ENCODE peak calls at places on chromosomes 2 and 18, in nine cellular contexts. One of them, this sample, is unnamed.

GRCh38 chr18:79905389-79905911 is 46.0 kb downstream of the SLC66A2 start:
- DNase-seq in breast epithelium: no peak
- DNase-seq in stomach: no peak
- DNase-seq in tibial artery: peak; percentile 12
- DNase-seq in K562: no peak
- DNase-seq in pancreas: no peak
- DNase-seq in spleen: peak; percentile 57
- DNase-seq in trophoblast cell: no peak
- DNase-seq in mammary epithelial cell: no peak
- DNase-seq in this sample: no peak

GRCh38 chr2:73293534-73294171 is at the start of gene EGR4:
- DNase-seq in breast epithelium: no peak
- DNase-seq in stomach: peak; percentile 57
- DNase-seq in tibial artery: no peak
- DNase-seq in K562: peak; percentile 68
- DNase-seq in pancreas: peak; percentile 44
- DNase-seq in spleen: peak; percentile 93
- DNase-seq in trophoblast cell: peak; percentile 34
- DNase-seq in mammary epithelial cell: peak; percentile 80
- DNase-seq in this sample: no peak

GRCh38 chr2:120881981-120882788 is 146.5 kb downstream of the GLI2 start:
- DNase-seq in breast epithelium: no peak
- DNase-seq in stomach: no peak
- DNase-seq in tibial artery: no peak
- DNase-seq in K562: no peak
- DNase-seq in pancreas: peak; percentile 64
- DNase-seq in spleen: peak; percentile 68
- DNase-seq in trophoblast cell: no peak
- DNase-seq in mammary epithelial cell: no peak
- DNase-seq in this sample: no peak

GRCh38 chr2:21599417-21599816 is 475.6 kb downstream of the TDRD15 start:
- DNase-seq in breast epithelium: no peak
- DNase-seq in stomach: no peak
- DNase-seq in tibial artery: no peak
- DNase-seq in K562: no peak
- DNase-seq in pancreas: no peak
- DNase-seq in spleen: no peak
- DNase-seq in trophoblast cell: no peak
- DNase-seq in mammary epithelial cell: no peak
- DNase-seq in this sample: no peak

GRCh38 chr2:218395456-218395825 is 4.2 kb upstream of the CTDSP1 start:
- DNase-seq in breast epithelium: no peak
- DNase-seq in stomach: no peak
- DNase-seq in tibial artery: peak; percentile 26
- DNase-seq in K562: no peak
- DNase-seq in pancreas: no peak
- DNase-seq in spleen: peak; percentile 84
- DNase-seq in trophoblast cell: no peak
- DNase-seq in mammary epithelial cell: no peak
- DNase-seq in this sample: no peak

GRCh38 chr2:55604027-55604565 is 13.3 kb downstream of the PPP4R3B start:
- DNase-seq in breast epithelium: no peak
- DNase-seq in stomach: no peak
- DNase-seq in tibial artery: no peak
- DNase-seq in K562: no peak
- DNase-seq in pancreas: no peak
- DNase-seq in spleen: no peak
- DNase-seq in trophoblast cell: no peak
- DNase-seq in mammary epithelial cell: no peak
- DNase-seq in this sample: no peak

GRCh38 chr2:46294185-46294836 is 2.9 kb upstream of the EPAS1 start:
- DNase-seq in breast epithelium: no peak
- DNase-seq in stomach: no peak
- DNase-seq in tibial artery: no peak
- DNase-seq in K562: peak; percentile 61
- DNase-seq in pancreas: no peak
- DNase-seq in spleen: no peak
- DNase-seq in trophoblast cell: peak; percentile 16
- DNase-seq in mammary epithelial cell: no peak
- DNase-seq in this sample: peak; percentile 16

GRCh38 chr2:45119038-45119437 is 109.8 kb upstream of the SIX2 start:
- DNase-seq in breast epithelium: no peak
- DNase-seq in stomach: no peak
- DNase-seq in tibial artery: no peak
- DNase-seq in K562: no peak
- DNase-seq in pancreas: no peak
- DNase-seq in spleen: no peak
- DNase-seq in trophoblast cell: peak; percentile 82
- DNase-seq in mammary epithelial cell: peak; percentile 81
- DNase-seq in this sample: no peak

DNA sequence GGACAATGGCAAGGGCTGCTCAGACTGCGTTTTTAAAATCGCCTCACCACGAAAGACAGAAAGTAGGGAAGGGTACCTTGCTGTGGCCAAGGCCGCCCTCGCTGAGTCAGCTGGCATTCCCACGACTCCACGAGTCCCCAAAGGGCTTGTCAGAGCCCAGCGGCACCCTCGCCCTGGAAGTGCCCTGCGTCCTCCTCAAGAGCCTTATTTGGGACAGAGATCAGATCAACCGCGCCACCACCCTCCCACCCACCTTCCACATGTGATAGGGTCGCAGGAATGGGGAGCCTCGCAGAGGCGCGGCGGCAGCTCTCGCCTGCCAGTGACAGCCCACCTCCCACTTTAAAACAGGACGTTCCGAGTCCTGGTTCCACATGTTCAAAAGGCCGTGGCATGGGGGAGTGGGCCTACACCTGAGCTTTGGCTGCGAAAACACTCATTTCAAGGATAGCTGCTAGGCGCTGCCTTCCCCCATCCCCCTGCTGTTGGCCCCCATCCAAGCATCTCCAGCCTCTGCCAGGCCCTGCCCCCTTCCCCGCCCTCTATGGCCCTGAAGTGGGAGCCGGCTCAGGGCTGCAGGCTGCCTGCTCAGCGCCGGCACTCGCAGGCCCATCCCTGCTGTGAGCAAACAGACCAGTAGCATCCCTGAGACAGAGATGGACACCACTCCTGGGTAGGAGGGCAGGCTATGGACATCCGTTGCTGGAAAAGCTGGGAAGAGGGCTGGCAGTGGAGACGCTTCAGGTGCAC is 38.1 kb upstream of the ARHGEF4 start:
- DNase-seq in breast epithelium: no peak
- DNase-seq in stomach: no peak
- DNase-seq in tibial artery: no peak
- DNase-seq in K562: no peak
- DNase-seq in pancreas: peak; percentile 43
- DNase-seq in spleen: peak; percentile 83
- DNase-seq in trophoblast cell: no peak
- DNase-seq in mammary epithelial cell: no peak
- DNase-seq in this sample: peak; percentile 56
- H3K27ac ChIP-seq in breast epithelium: peak overlapping the region; percentile 80
- H3K27ac ChIP-seq in stomach: peak overlapping the region; percentile 91
- H3K27ac ChIP-seq in tibial artery: peak overlapping the region; percentile 96
- H3K27ac ChIP-seq in K562: no peak overlapping the region
- H3K27ac ChIP-seq in pancreas: no peak overlapping the region
- H3K27ac ChIP-seq in spleen: peak overlapping the region; percentile 94
- H3K27ac ChIP-seq in trophoblast cell: no peak overlapping the region
- H3K27ac ChIP-seq in mammary epithelial cell: no peak overlapping the region
- H3K27ac ChIP-seq in this sample: peak overlapping the region; percentile 93

GRCh38 chr2:30655660-30656059 is 151.6 kb downstream of the CAPN13 start:
- DNase-seq in breast epithelium: no peak
- DNase-seq in stomach: no peak
- DNase-seq in tibial artery: no peak
- DNase-seq in K562: no peak
- DNase-seq in pancreas: no peak
- DNase-seq in spleen: no peak
- DNase-seq in trophoblast cell: peak; percentile 60
- DNase-seq in mammary epithelial cell: no peak
- DNase-seq in this sample: no peak

GRCh38 chr2:30653847-30654246 is 153.4 kb downstream of the CAPN13 start:
- DNase-seq in breast epithelium: no peak
- DNase-seq in stomach: no peak
- DNase-seq in tibial artery: peak; percentile 46
- DNase-seq in K562: no peak
- DNase-seq in pancreas: no peak
- DNase-seq in spleen: no peak
- DNase-seq in trophoblast cell: no peak
- DNase-seq in mammary epithelial cell: no peak
- DNase-seq in this sample: no peak

GRCh38 chr2:30654404-30654803 is 152.8 kb downstream of the CAPN13 start:
- DNase-seq in breast epithelium: no peak
- DNase-seq in stomach: no peak
- DNase-seq in tibial artery: no peak
- DNase-seq in K562: no peak
- DNase-seq in pancreas: no peak
- DNase-seq in spleen: no peak
- DNase-seq in trophoblast cell: no peak
- DNase-seq in mammary epithelial cell: no peak
- DNase-seq in this sample: no peak

GRCh38 chr2:30655211-30655610 is 152.0 kb downstream of the CAPN13 start:
- DNase-seq in breast epithelium: no peak
- DNase-seq in stomach: no peak
- DNase-seq in tibial artery: no peak
- DNase-seq in K562: no peak
- DNase-seq in pancreas: no peak
- DNase-seq in spleen: no peak
- DNase-seq in trophoblast cell: no peak
- DNase-seq in mammary epithelial cell: no peak
- DNase-seq in this sample: no peak

DNA sequence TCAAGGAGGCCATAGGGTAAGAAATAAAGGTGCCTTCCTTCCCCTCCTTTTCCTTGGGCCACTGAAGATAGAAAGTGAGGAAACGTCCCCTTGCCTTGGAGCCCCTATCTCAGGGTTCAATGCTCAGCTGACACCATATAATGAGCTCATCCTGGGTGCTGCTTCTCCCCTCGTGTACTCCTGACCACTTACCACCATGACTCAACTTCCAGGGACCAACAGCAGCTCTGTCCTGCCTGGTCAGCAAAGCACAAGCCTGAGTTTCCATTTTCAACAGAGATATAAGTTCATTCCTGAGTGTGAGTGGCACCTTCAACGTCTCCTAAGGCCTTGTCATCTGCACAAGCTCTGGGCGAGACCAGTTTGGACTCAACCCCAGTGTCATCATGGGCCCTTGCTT is 151.2 kb downstream of the CAPN13 start:
- DNase-seq in breast epithelium: no peak
- DNase-seq in stomach: no peak
- DNase-seq in tibial artery: no peak
- DNase-seq in K562: no peak
- DNase-seq in pancreas: no peak
- DNase-seq in spleen: no peak
- DNase-seq in trophoblast cell: peak; percentile 14
- DNase-seq in mammary epithelial cell: peak; percentile 26
- DNase-seq in this sample: no peak
- H3K27ac ChIP-seq in breast epithelium: no peak overlapping the region
- H3K27ac ChIP-seq in stomach: no peak overlapping the region
- H3K27ac ChIP-seq in tibial artery: no peak overlapping the region
- H3K27ac ChIP-seq in K562: no peak overlapping the region
- H3K27ac ChIP-seq in pancreas: no peak overlapping the region
- H3K27ac ChIP-seq in spleen: no peak overlapping the region
- H3K27ac ChIP-seq in trophoblast cell: no peak overlapping the region
- H3K27ac ChIP-seq in mammary epithelial cell: no peak overlapping the region
- H3K27ac ChIP-seq in this sample: no peak overlapping the region

GRCh38 chr2:27921880-27922589 is 31.5 kb downstream of the BABAM2 start:
- DNase-seq in breast epithelium: no peak
- DNase-seq in stomach: no peak
- DNase-seq in tibial artery: no peak
- DNase-seq in K562: no peak
- DNase-seq in pancreas: no peak
- DNase-seq in spleen: no peak
- DNase-seq in trophoblast cell: no peak
- DNase-seq in mammary epithelial cell: no peak
- DNase-seq in this sample: no peak

GRCh38 chr2:27921424-27921823 is 30.9 kb downstream of the BABAM2 start:
- DNase-seq in breast epithelium: no peak
- DNase-seq in stomach: no peak
- DNase-seq in tibial artery: no peak
- DNase-seq in K562: no peak
- DNase-seq in pancreas: no peak
- DNase-seq in spleen: no peak
- DNase-seq in trophoblast cell: no peak
- DNase-seq in mammary epithelial cell: no peak
- DNase-seq in this sample: no peak

GRCh38 chr2:27922842-27923241 is 32.3 kb downstream of the BABAM2 start:
- DNase-seq in breast epithelium: no peak
- DNase-seq in stomach: no peak
- DNase-seq in tibial artery: no peak
- DNase-seq in K562: no peak
- DNase-seq in pancreas: no peak
- DNase-seq in spleen: no peak
- DNase-seq in trophoblast cell: no peak
- DNase-seq in mammary epithelial cell: no peak
- DNase-seq in this sample: no peak

GRCh38 chr2:27916293-27917015 is 25.9 kb downstream of the BABAM2 start:
- DNase-seq in breast epithelium: no peak
- DNase-seq in stomach: no peak
- DNase-seq in tibial artery: no peak
- DNase-seq in K562: no peak
- DNase-seq in pancreas: no peak
- DNase-seq in spleen: no peak
- DNase-seq in trophoblast cell: peak; percentile 7
- DNase-seq in mammary epithelial cell: peak; percentile 41
- DNase-seq in this sample: no peak

GRCh38 chr2:27920148-27920885 is 29.8 kb downstream of the BABAM2 start:
- DNase-seq in breast epithelium: no peak
- DNase-seq in stomach: no peak
- DNase-seq in tibial artery: no peak
- DNase-seq in K562: no peak
- DNase-seq in pancreas: no peak
- DNase-seq in spleen: no peak
- DNase-seq in trophoblast cell: peak; percentile 83
- DNase-seq in mammary epithelial cell: no peak
- DNase-seq in this sample: no peak
- H3K27ac ChIP-seq in breast epithelium: peak overlapping the region; percentile 12
- H3K27ac ChIP-seq in stomach: peak overlapping the region; percentile 71
- H3K27ac ChIP-seq in tibial artery: peak overlapping the region; percentile 41
- H3K27ac ChIP-seq in K562: no peak overlapping the region
- H3K27ac ChIP-seq in pancreas: no peak overlapping the region
- H3K27ac ChIP-seq in spleen: peak overlapping the region; percentile 71
- H3K27ac ChIP-seq in trophoblast cell: no peak overlapping the region
- H3K27ac ChIP-seq in mammary epithelial cell: no peak overlapping the region
- H3K27ac ChIP-seq in this sample: no peak overlapping the region

GRCh38 chr18:45012286-45012685 is 331.6 kb downstream of the SETBP1 start:
- DNase-seq in breast epithelium: no peak
- DNase-seq in stomach: no peak
- DNase-seq in tibial artery: no peak
- DNase-seq in K562: no peak
- DNase-seq in pancreas: no peak
- DNase-seq in spleen: no peak
- DNase-seq in trophoblast cell: no peak
- DNase-seq in mammary epithelial cell: peak; percentile 32
- DNase-seq in this sample: no peak

GRCh38 chr18:45008694-45009372 is 328.1 kb downstream of the SETBP1 start:
- DNase-seq in breast epithelium: no peak
- DNase-seq in stomach: no peak
- DNase-seq in tibial artery: no peak
- DNase-seq in K562: no peak
- DNase-seq in pancreas: no peak
- DNase-seq in spleen: peak; percentile 74
- DNase-seq in trophoblast cell: no peak
- DNase-seq in mammary epithelial cell: no peak
- DNase-seq in this sample: no peak

GRCh38 chr18:45019469-45019868 is 338.8 kb downstream of the SETBP1 start:
- DNase-seq in breast epithelium: no peak
- DNase-seq in stomach: no peak
- DNase-seq in tibial artery: no peak
- DNase-seq in K562: no peak
- DNase-seq in pancreas: no peak
- DNase-seq in spleen: no peak
- DNase-seq in trophoblast cell: peak; percentile 87
- DNase-seq in mammary epithelial cell: peak; percentile 45
- DNase-seq in this sample: no peak

GRCh38 chr18:45009766-45010165 is 329.1 kb downstream of the SETBP1 start:
- DNase-seq in breast epithelium: no peak
- DNase-seq in stomach: no peak
- DNase-seq in tibial artery: no peak
- DNase-seq in K562: no peak
- DNase-seq in pancreas: no peak
- DNase-seq in spleen: no peak
- DNase-seq in trophoblast cell: no peak
- DNase-seq in mammary epithelial cell: no peak
- DNase-seq in this sample: no peak

DNA sequence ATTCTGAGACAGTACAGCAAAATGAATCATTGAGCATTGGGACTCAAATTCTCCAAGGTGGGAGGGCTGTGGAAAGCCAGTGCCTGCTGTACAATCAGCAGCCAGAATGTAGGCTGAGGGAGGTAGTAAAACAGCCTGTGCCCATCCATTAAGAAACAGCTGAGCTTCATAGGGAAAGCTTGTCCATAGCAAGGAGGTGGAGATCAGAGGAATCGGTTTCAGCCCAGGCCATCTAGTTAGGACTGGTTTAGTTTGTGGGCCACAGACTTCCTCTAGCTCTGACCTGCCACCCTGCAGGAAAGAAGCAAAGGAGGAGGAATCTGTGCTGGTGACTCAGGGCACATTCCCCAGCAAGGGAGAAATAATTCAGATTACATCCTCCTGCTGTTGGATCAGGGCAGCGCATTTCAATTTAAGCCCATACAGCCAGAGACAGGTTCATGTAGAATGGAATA is 333.4 kb downstream of the SETBP1 start:
- DNase-seq in breast epithelium: no peak
- DNase-seq in stomach: no peak
- DNase-seq in tibial artery: peak; percentile 35
- DNase-seq in K562: no peak
- DNase-seq in pancreas: no peak
- DNase-seq in spleen: no peak
- DNase-seq in trophoblast cell: peak; percentile 75
- DNase-seq in mammary epithelial cell: peak; percentile 91
- DNase-seq in this sample: no peak
- H3K27ac ChIP-seq in breast epithelium: peak overlapping the region; percentile 57
- H3K27ac ChIP-seq in stomach: no peak overlapping the region
- H3K27ac ChIP-seq in tibial artery: peak overlapping the region; percentile 60
- H3K27ac ChIP-seq in K562: no peak overlapping the region
- H3K27ac ChIP-seq in pancreas: no peak overlapping the region
- H3K27ac ChIP-seq in spleen: no peak overlapping the region
- H3K27ac ChIP-seq in trophoblast cell: peak overlapping the region; percentile 58
- H3K27ac ChIP-seq in mammary epithelial cell: no peak overlapping the region
- H3K27ac ChIP-seq in this sample: no peak overlapping the region

This sample was measured in substantia nigra.